ENCODE peak calls at places on chromosomes 2 and 18, in four cellular contexts. One of them, this sample, is unnamed.

GRCh38 chr2:24793752-24794477 is 690 bp downstream of the CENPO start:
- DNase-seq in prostate gland: no peak
- DNase-seq in T-helper 9 cell: no peak
- DNase-seq in CD8-positive, alpha-beta T cell: no peak
- DNase-seq in this sample: no peak

GRCh38 chr18:74152270-74152669 is 3.9 kb downstream of the TIMM21 start:
- DNase-seq in CD8-positive, alpha-beta T cell: no peak
- DNase-seq in T-helper 9 cell: no peak
- DNase-seq in prostate gland: no peak
- DNase-seq in this sample: no peak

GRCh38 chr2:40654346-40654745 is 202.5 kb upstream of the SLC8A1 start:
- DNase-seq in CD8-positive, alpha-beta T cell: no peak
- DNase-seq in T-helper 9 cell: no peak
- DNase-seq in prostate gland: no peak
- DNase-seq in this sample: no peak

GRCh38 chr2:96952016-96952750 is 34.2 kb downstream of the FAM178B start:
- DNase-seq in CD8-positive, alpha-beta T cell: no peak
- DNase-seq in prostate gland: no peak
- DNase-seq in T-helper 9 cell: no peak
- DNase-seq in this sample: no peak

GRCh38 chr2:232235716-232236115 is 142.8 kb upstream of the ALPP start:
- DNase-seq in T-helper 9 cell: no peak
- DNase-seq in CD8-positive, alpha-beta T cell: no peak
- DNase-seq in prostate gland: peak
- DNase-seq in this sample: peak

GRCh38 chr18:2955966-2956521 is 56.9 kb downstream of the LPIN2 start:
- DNase-seq in prostate gland: no peak
- DNase-seq in CD8-positive, alpha-beta T cell: no peak
- DNase-seq in T-helper 9 cell: no peak
- DNase-seq in this sample: no peak

GRCh38 chr2:77519164-77519887 is 2.9 kb downstream of the LRRTM4 start:
- DNase-seq in T-helper 9 cell: no peak
- DNase-seq in prostate gland: no peak
- DNase-seq in CD8-positive, alpha-beta T cell: no peak
- DNase-seq in this sample: no peak

GRCh38 chr2:224086226-224086911 is 47.3 kb upstream of the SERPINE2 start:
- DNase-seq in T-helper 9 cell: no peak
- DNase-seq in prostate gland: no peak
- DNase-seq in CD8-positive, alpha-beta T cell: no peak
- DNase-seq in this sample: no peak

GRCh38 chr18:44839239-44839666 is 158.6 kb downstream of the SETBP1 start:
- DNase-seq in prostate gland: peak
- DNase-seq in CD8-positive, alpha-beta T cell: peak
- DNase-seq in T-helper 9 cell: peak
- DNase-seq in this sample: peak

GRCh38 chr2:29629495-29629894 is 291.9 kb downstream of the ALK start:
- DNase-seq in prostate gland: no peak
- DNase-seq in T-helper 9 cell: no peak
- DNase-seq in CD8-positive, alpha-beta T cell: no peak
- DNase-seq in this sample: no peak

GRCh38 chr2:154995332-154995731 is 296.8 kb downstream of the KCNJ3 start:
- DNase-seq in CD8-positive, alpha-beta T cell: no peak
- DNase-seq in prostate gland: no peak
- DNase-seq in T-helper 9 cell: no peak
- DNase-seq in this sample: no peak

GRCh38 chr2:105925390-105925789 is 180.7 kb downstream of the NCK2 start:
- DNase-seq in T-helper 9 cell: no peak
- DNase-seq in prostate gland: no peak
- DNase-seq in CD8-positive, alpha-beta T cell: no peak
- DNase-seq in this sample: no peak

GRCh38 chr2:102057502-102058292 is 65.9 kb downstream of the IL1R2 start:
- DNase-seq in CD8-positive, alpha-beta T cell: no peak
- DNase-seq in prostate gland: no peak
- DNase-seq in T-helper 9 cell: no peak
- DNase-seq in this sample: no peak

GRCh38 chr2:175808858-175809257 is 193.2 kb downstream of the LNPK start:
- DNase-seq in T-helper 9 cell: no peak
- DNase-seq in prostate gland: no peak
- DNase-seq in CD8-positive, alpha-beta T cell: no peak
- DNase-seq in this sample: no peak

GRCh38 chr2:205405194-205405593 is 277.1 kb upstream of the NRP2 start:
- DNase-seq in prostate gland: no peak
- DNase-seq in CD8-positive, alpha-beta T cell: no peak
- DNase-seq in T-helper 9 cell: no peak
- DNase-seq in this sample: no peak

GRCh38 chr2:33929467-33929866 is 330.4 kb upstream of the FAM98A start:
- DNase-seq in T-helper 9 cell: no peak
- DNase-seq in CD8-positive, alpha-beta T cell: no peak
- DNase-seq in prostate gland: no peak
- DNase-seq in this sample: no peak

GRCh38 chr2:189407161-189407943 is 33.9 kb upstream of the WDR75 start:
- DNase-seq in CD8-positive, alpha-beta T cell: no peak
- DNase-seq in prostate gland: no peak
- DNase-seq in T-helper 9 cell: no peak
- DNase-seq in this sample: no peak

GRCh38 chr18:2847341-2848144 is 737 bp downstream of the EMILIN2 start:
- DNase-seq in T-helper 9 cell: no peak
- DNase-seq in CD8-positive, alpha-beta T cell: no peak
- DNase-seq in prostate gland: no peak
- DNase-seq in this sample: no peak

GRCh38 chr2:6372317-6372903 is 493.3 kb downstream of the CMPK2 start:
- DNase-seq in T-helper 9 cell: no peak
- DNase-seq in prostate gland: no peak
- DNase-seq in CD8-positive, alpha-beta T cell: no peak
- DNase-seq in this sample: no peak

GRCh38 chr18:31042391-31043181 is at the start of gene DSC3:
- DNase-seq in T-helper 9 cell: no peak
- DNase-seq in prostate gland: peak
- DNase-seq in CD8-positive, alpha-beta T cell: no peak
- DNase-seq in this sample: no peak

GRCh38 chr2:214695789-214696188 is 113.7 kb downstream of the BARD1 start:
- DNase-seq in T-helper 9 cell: no peak
- DNase-seq in prostate gland: no peak
- DNase-seq in CD8-positive, alpha-beta T cell: no peak
- DNase-seq in this sample: no peak

GRCh38 chr2:11305338-11305737 is 39.1 kb downstream of the ROCK2 start:
- DNase-seq in prostate gland: no peak
- DNase-seq in T-helper 9 cell: no peak
- DNase-seq in CD8-positive, alpha-beta T cell: no peak
- DNase-seq in this sample: no peak

GRCh38 chr2:12587729-12588522 is 128.8 kb upstream of the TRIB2 start:
- DNase-seq in prostate gland: no peak
- DNase-seq in T-helper 9 cell: no peak
- DNase-seq in CD8-positive, alpha-beta T cell: no peak
- DNase-seq in this sample: peak

GRCh38 chr2:209648714-209649113 is 122.9 kb upstream of the UNC80 start:
- DNase-seq in prostate gland: no peak
- DNase-seq in CD8-positive, alpha-beta T cell: no peak
- DNase-seq in T-helper 9 cell: no peak
- DNase-seq in this sample: no peak

GRCh38 chr2:132593171-132593570 is 76.8 kb downstream of the LYPD1 start:
- DNase-seq in prostate gland: no peak
- DNase-seq in T-helper 9 cell: no peak
- DNase-seq in CD8-positive, alpha-beta T cell: no peak
- DNase-seq in this sample: no peak

GRCh38 chr2:98739020-98739419 is 8.1 kb upstream of the MGAT4A start:
- DNase-seq in T-helper 9 cell: no peak
- DNase-seq in CD8-positive, alpha-beta T cell: no peak
- DNase-seq in prostate gland: no peak
- DNase-seq in this sample: no peak

GRCh38 chr2:144071461-144071860 is 448.5 kb downstream of the ZEB2 start:
- DNase-seq in T-helper 9 cell: no peak
- DNase-seq in CD8-positive, alpha-beta T cell: no peak
- DNase-seq in prostate gland: no peak
- DNase-seq in this sample: no peak

GRCh38 chr18:9846162-9846915 is 39.4 kb upstream of the TXNDC2 start:
- DNase-seq in prostate gland: peak
- DNase-seq in T-helper 9 cell: no peak
- DNase-seq in CD8-positive, alpha-beta T cell: no peak
- DNase-seq in this sample: no peak

GRCh38 chr2:158816797-158817196 is 21.7 kb downstream of the DAPL1 start:
- DNase-seq in prostate gland: no peak
- DNase-seq in CD8-positive, alpha-beta T cell: no peak
- DNase-seq in T-helper 9 cell: no peak
- DNase-seq in this sample: no peak

GRCh38 chr18:35941299-35941698 is 31.2 kb upstream of the RMP24 start:
- DNase-seq in T-helper 9 cell: no peak
- DNase-seq in prostate gland: no peak
- DNase-seq in CD8-positive, alpha-beta T cell: no peak
- DNase-seq in this sample: no peak

GRCh38 chr2:232501331-232501771 is 13.7 kb upstream of the ECEL1 start:
- DNase-seq in prostate gland: no peak
- DNase-seq in CD8-positive, alpha-beta T cell: no peak
- DNase-seq in T-helper 9 cell: no peak
- DNase-seq in this sample: no peak

GRCh38 chr2:152062130-152063091 is 36.4 kb downstream of the CACNB4 start:
- DNase-seq in T-helper 9 cell: no peak
- DNase-seq in prostate gland: peak
- DNase-seq in CD8-positive, alpha-beta T cell: no peak
- DNase-seq in this sample: no peak

GRCh38 chr2:23495661-23496114 is 110.7 kb downstream of the KLHL29 start:
- DNase-seq in CD8-positive, alpha-beta T cell: no peak
- DNase-seq in prostate gland: no peak
- DNase-seq in T-helper 9 cell: no peak
- DNase-seq in this sample: no peak

GRCh38 chr18:12422936-12423335 is 15.2 kb downstream of the PRELID3A start:
- DNase-seq in CD8-positive, alpha-beta T cell: no peak
- DNase-seq in T-helper 9 cell: no peak
- DNase-seq in prostate gland: no peak
- DNase-seq in this sample: no peak

GRCh38 chr2:213806125-213806726 is 522.0 kb downstream of the SPAG16 start:
- DNase-seq in T-helper 9 cell: no peak
- DNase-seq in prostate gland: no peak
- DNase-seq in CD8-positive, alpha-beta T cell: no peak
- DNase-seq in this sample: no peak

GRCh38 chr2:130744287-130745117 is 10.8 kb upstream of the AMER3 start:
- DNase-seq in CD8-positive, alpha-beta T cell: no peak
- DNase-seq in prostate gland: no peak
- DNase-seq in T-helper 9 cell: no peak
- DNase-seq in this sample: peak

GRCh38 chr2:127683766-127684165 is 8.4 kb upstream of the LIMS2 start:
- DNase-seq in T-helper 9 cell: no peak
- DNase-seq in CD8-positive, alpha-beta T cell: no peak
- DNase-seq in prostate gland: no peak
- DNase-seq in this sample: no peak